ENCODE peak calls at places on chromosomes 2 and 18, in seven cellular contexts. Z, U, P, S, V, H and C are unnamed samples.

GRCh38 chr18:68693091-68693815 is 21.7 kb downstream of the TMX3 start:
- DNase-seq in Z (no peak), U (no peak), P (no peak), S (no peak), V (no peak), H (no peak), C (no peak)

GRCh38 chr2:23426284-23426905 is 41.4 kb downstream of the KLHL29 start:
- DNase-seq in Z (no peak), U (no peak), P (peak), S (peak), V (no peak), H (peak), C (no peak)

GRCh38 chr2:117801826-117802225 is 12.7 kb upstream of the DDX18 start:
- DNase-seq in Z (no peak), U (no peak), P (no peak), S (no peak), V (no peak), H (no peak), C (no peak)

GRCh38 chr18:43396266-43396665 is 119.0 kb upstream of the SYT4 start:
- DNase-seq in Z (peak), U (no peak), P (peak), S (peak), V (no peak), H (no peak), C (no peak)

GRCh38 chr2:46562451-46562841 is 83.1 kb downstream of the TMEM247 start:
- DNase-seq in Z (no peak), U (no peak), P (no peak), S (no peak), V (no peak), H (no peak), C (no peak)

GRCh38 chr2:210553371-210553770 is 3.0 kb upstream of the CPS1 start:
- DNase-seq in Z (no peak), U (no peak), P (peak), S (peak), V (no peak), H (no peak), C (no peak)

GRCh38 chr2:54047076-54047475 is 68.3 kb upstream of the ACYP2 start:
- DNase-seq in Z (no peak), U (no peak), P (peak), S (no peak), V (no peak), H (no peak), C (no peak)

GRCh38 chr18:35707247-35707646 is 125.7 kb downstream of the GALNT1 start:
- DNase-seq in Z (no peak), U (no peak), P (no peak), S (no peak), V (no peak), H (no peak), C (no peak)

GRCh38 chr18:57776354-57776753 is 26.8 kb downstream of the ATP8B1 start:
- DNase-seq in Z (no peak), U (no peak), P (no peak), S (no peak), V (no peak), H (no peak), C (no peak)

GRCh38 chr2:148603562-148603920 is 41.0 kb upstream of the EPC2 start:
- DNase-seq in Z (no peak), U (no peak), P (no peak), S (no peak), V (no peak), H (no peak), C (no peak)

GRCh38 chr2:191050640-191050987 is 36.6 kb upstream of the STAT1 start:
- DNase-seq in Z (no peak), U (no peak), P (peak), S (peak), V (no peak), H (no peak), C (peak)

GRCh38 chr2:32357545-32358482 is 991 bp downstream of the BIRC6 start:
- DNase-seq in Z (peak), U (peak), P (peak), S (peak), V (peak), H (peak), C (no peak)

GRCh38 chr2:100614455-100615000 is 51.7 kb downstream of the PDCL3 start:
- DNase-seq in Z (no peak), U (no peak), P (no peak), S (no peak), V (no peak), H (no peak), C (no peak)

GRCh38 chr2:163906410-163906809 is 170.6 kb upstream of the FIGN start:
- DNase-seq in Z (no peak), U (no peak), P (no peak), S (no peak), V (no peak), H (no peak), C (no peak)

GRCh38 chr2:193695367-193695766 is 1500.6 kb upstream of the TMEFF2 start:
- DNase-seq in Z (peak), U (no peak), P (peak), S (peak), V (no peak), H (no peak), C (no peak)

GRCh38 chr2:149330127-149331022 is at the start of gene LYPD6:
- DNase-seq in Z (peak), U (no peak), P (peak), S (peak), V (peak), H (no peak), C (peak)

GRCh38 chr2:67209107-67209506 is 188.0 kb upstream of the ETAA1 start:
- DNase-seq in Z (no peak), U (no peak), P (peak), S (no peak), V (no peak), H (no peak), C (no peak)

GRCh38 chr2:43193996-43194869 is 32.2 kb downstream of the ZFP36L2 start:
- DNase-seq in Z (no peak), U (no peak), P (no peak), S (peak), V (peak), H (no peak), C (no peak)

GRCh38 chr2:113283704-113284284 is 5.1 kb upstream of the PAX8 start:
- DNase-seq in Z (no peak), U (no peak), P (peak), S (peak), V (peak), H (peak), C (peak)

GRCh38 chr2:104745856-104746255 is 108.1 kb upstream of the POU3F3 start:
- DNase-seq in Z (no peak), U (no peak), P (no peak), S (no peak), V (no peak), H (no peak), C (no peak)

GRCh38 chr2:221034026-221034701 is 537.9 kb downstream of the EPHA4 start:
- DNase-seq in Z (no peak), U (no peak), P (no peak), S (no peak), V (no peak), H (no peak), C (no peak)

GRCh38 chr2:119475225-119475856 is 43.7 kb downstream of the TMEM37 start:
- DNase-seq in Z (peak), U (no peak), P (no peak), S (no peak), V (no peak), H (no peak), C (no peak)

GRCh38 chr18:63205791-63206252 is 113.7 kb downstream of the BCL2 start:
- DNase-seq in Z (no peak), U (no peak), P (no peak), S (no peak), V (no peak), H (no peak), C (no peak)

GRCh38 chr2:113281920-113282746 is 3.4 kb upstream of the PAX8 start:
- DNase-seq in Z (no peak), U (no peak), P (no peak), S (no peak), V (no peak), H (no peak), C (no peak)

GRCh38 chr2:42386684-42387083 is 25.7 kb upstream of the COX7A2L start:
- DNase-seq in Z (no peak), U (no peak), P (peak), S (no peak), V (no peak), H (no peak), C (no peak)

GRCh38 chr2:170984079-170984478 is 55.0 kb downstream of the GORASP2 start:
- DNase-seq in Z (no peak), U (no peak), P (no peak), S (no peak), V (no peak), H (no peak), C (no peak)

GRCh38 chr2:150903461-150903860 is 358.2 kb downstream of the RBM43 start:
- DNase-seq in Z (no peak), U (no peak), P (no peak), S (no peak), V (no peak), H (no peak), C (no peak)

GRCh38 chr18:1848716-1849115 is 722.6 kb downstream of the METTL4 start:
- DNase-seq in Z (no peak), U (no peak), P (peak), S (no peak), V (no peak), H (no peak), C (no peak)

GRCh38 chr2:121588357-121588756 is 57.7 kb downstream of the RNU4ATAC start:
- DNase-seq in Z (no peak), U (no peak), P (no peak), S (no peak), V (no peak), H (no peak), C (no peak)

GRCh38 chr2:109331864-109332848 is 203.2 kb downstream of the SH3RF3 start:
- DNase-seq in Z (no peak), U (no peak), P (peak), S (peak), V (peak), H (no peak), C (no peak)

GRCh38 chr2:29627366-29627765 is 294.0 kb downstream of the ALK start:
- DNase-seq in Z (no peak), U (no peak), P (peak), S (no peak), V (no peak), H (no peak), C (peak)

GRCh38 chr2:126270587-126270986 is 385.4 kb upstream of the GYPC start:
- DNase-seq in Z (no peak), U (no peak), P (no peak), S (no peak), V (no peak), H (no peak), C (no peak)

GRCh38 chr2:112685167-112685884 is 35.5 kb upstream of the NT5DC4 start:
- DNase-seq in Z (no peak), U (no peak), P (no peak), S (no peak), V (no peak), H (no peak), C (no peak)

GRCh38 chr2:151238527-151239487 is 22.9 kb downstream of the RBM43 start:
- DNase-seq in Z (peak), U (peak), P (peak), S (peak), V (no peak), H (no peak), C (peak)

GRCh38 chr2:95389256-95390119 is 13.0 kb upstream of the FAHD2A start:
- DNase-seq in Z (peak), U (no peak), P (peak), S (peak), V (peak), H (peak), C (no peak)

GRCh38 chr2:175312137-175312536 is 130.6 kb upstream of the ATP5MC3 start:
- DNase-seq in Z (no peak), U (no peak), P (no peak), S (no peak), V (no peak), H (no peak), C (no peak)

GRCh38 chr2:175308005-175308404 is 126.5 kb upstream of the ATP5MC3 start:
- DNase-seq in Z (no peak), U (no peak), P (no peak), S (no peak), V (no peak), H (no peak), C (no peak)

GRCh38 chr2:175304541-175304940 is 123.0 kb upstream of the ATP5MC3 start:
- DNase-seq in Z (no peak), U (no peak), P (no peak), S (no peak), V (no peak), H (no peak), C (no peak)

GRCh38 chr2:175310813-175311504 is 129.4 kb upstream of the ATP5MC3 start:
- DNase-seq in Z (no peak), U (no peak), P (no peak), S (no peak), V (no peak), H (no peak), C (no peak)

GRCh38 chr2:175309799-175310198 is 128.3 kb upstream of the ATP5MC3 start:
- DNase-seq in Z (peak), U (no peak), P (peak), S (peak), V (no peak), H (no peak), C (no peak)
- TF ChIP-seq CTCF in Z (peak), U (no peak), P (peak), S (peak), V (peak), H (no peak), C (peak)

DNA sequence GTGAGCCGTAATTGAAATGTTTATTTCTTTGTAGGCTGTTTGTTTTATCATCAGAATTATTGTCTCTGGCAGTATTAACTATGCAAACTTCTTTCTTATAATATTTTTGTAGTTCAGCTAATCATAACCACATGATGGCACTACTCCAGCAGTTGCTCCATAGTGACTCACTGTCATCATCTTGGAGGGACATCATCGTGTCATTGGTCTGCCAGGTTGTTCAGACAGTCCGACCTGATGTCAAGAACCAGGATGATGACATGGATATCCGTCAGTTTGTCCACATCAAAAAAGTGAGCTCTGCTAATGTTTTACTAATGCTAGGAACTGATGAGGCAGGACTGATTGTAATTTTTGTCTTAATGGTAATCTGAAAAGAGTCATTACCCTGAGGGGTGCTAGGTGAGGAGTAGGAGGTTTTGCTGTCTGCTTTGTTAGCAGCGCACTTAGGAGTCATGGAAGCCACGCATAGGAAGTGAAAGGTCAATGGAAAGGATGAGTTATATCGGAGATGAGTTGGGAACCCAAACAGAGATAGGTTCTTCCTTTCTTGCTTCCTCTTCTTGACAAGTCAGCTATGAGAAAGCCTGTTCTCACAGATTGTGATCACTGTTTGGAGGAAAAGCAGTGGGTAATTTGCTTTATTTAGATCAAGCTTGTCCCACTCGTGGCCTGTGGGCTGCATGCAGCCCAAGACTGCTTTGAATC is 49.2 kb downstream of the PIKFYVE start:
- DNase-seq in Z (no peak), U (no peak), P (peak), S (no peak), V (no peak), H (no peak), C (peak)
- TF ChIP-seq CTCF in Z (no peak), U (no peak), P (no peak), S (no peak), V (no peak), H (no peak), C (no peak)

GRCh38 chr2:239697765-239698164 is 296.9 kb upstream of the HDAC4 start:
- DNase-seq in Z (no peak), U (no peak), P (no peak), S (no peak), V (peak), H (peak), C (no peak)
- TF ChIP-seq CTCF in Z (no peak), U (no peak), P (no peak), S (no peak), V (no peak), H (no peak), C (no peak)

DNA sequence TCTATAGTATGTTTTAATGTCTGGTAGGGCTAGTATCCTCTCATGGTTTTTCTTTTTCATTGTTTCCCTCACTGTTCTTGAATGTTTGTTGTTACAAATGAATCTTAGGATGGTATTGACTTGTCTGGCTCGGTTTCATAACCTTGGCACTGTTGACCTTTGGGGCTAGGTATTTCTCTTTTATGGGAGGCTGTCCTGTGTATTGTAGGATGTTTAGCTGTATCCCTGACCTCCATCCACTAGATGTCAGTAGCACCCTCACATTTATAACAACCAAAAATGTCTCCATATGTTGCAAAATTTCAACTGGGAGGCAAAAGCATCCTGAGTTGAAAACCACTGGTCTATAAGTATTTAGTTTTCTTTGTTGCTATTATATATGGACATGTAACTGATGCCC is 7.0 kb upstream of the AOX1 start:
- DNase-seq in Z (no peak), U (no peak), P (peak), S (peak), V (no peak), H (no peak), C (no peak)
- TF ChIP-seq CTCF in Z (peak), U (peak), P (peak), S (peak), V (peak), H (no peak), C (peak)

GRCh38 chr18:54679318-54680149 is 88.5 kb downstream of the DYNAP start:
- DNase-seq in Z (peak), U (no peak), P (peak), S (peak), V (no peak), H (no peak), C (peak)
- TF ChIP-seq CTCF in Z (peak), U (peak), P (peak), S (peak), V (peak), H (no peak), C (peak)

GRCh38 chr2:127525692-127526141 is 572 bp downstream of the IWS1 start:
- DNase-seq in Z (peak), U (no peak), P (peak), S (peak), V (no peak), H (no peak), C (peak)

GRCh38 chr2:127523269-127523930 is 2.9 kb downstream of the IWS1 start:
- DNase-seq in Z (no peak), U (no peak), P (no peak), S (no peak), V (no peak), H (no peak), C (no peak)

GRCh38 chr2:127526940-127527804 is 883 bp upstream of the IWS1 start:
- DNase-seq in Z (peak), U (no peak), P (peak), S (peak), V (no peak), H (no peak), C (no peak)

GRCh38 chr2:127528487-127528886 is 2.2 kb upstream of the IWS1 start:
- DNase-seq in Z (peak), U (no peak), P (no peak), S (no peak), V (no peak), H (no peak), C (no peak)

GRCh38 chr2:127526142-127526939 is at the start of gene IWS1:
- DNase-seq in Z (peak), U (peak), P (peak), S (peak), V (peak), H (peak), C (peak)
- TF ChIP-seq CTCF in Z (peak), U (no peak), P (no peak), S (peak), V (peak), H (no peak), C (no peak)

GRCh38 chr18:6220129-6220528 is 194.6 kb downstream of the L3MBTL4 start:
- DNase-seq in Z (no peak), U (no peak), P (no peak), S (no peak), V (no peak), H (no peak), C (no peak)
- TF ChIP-seq CTCF in Z (no peak), U (no peak), P (no peak), S (no peak), V (no peak), H (no peak), C (no peak)

DNA sequence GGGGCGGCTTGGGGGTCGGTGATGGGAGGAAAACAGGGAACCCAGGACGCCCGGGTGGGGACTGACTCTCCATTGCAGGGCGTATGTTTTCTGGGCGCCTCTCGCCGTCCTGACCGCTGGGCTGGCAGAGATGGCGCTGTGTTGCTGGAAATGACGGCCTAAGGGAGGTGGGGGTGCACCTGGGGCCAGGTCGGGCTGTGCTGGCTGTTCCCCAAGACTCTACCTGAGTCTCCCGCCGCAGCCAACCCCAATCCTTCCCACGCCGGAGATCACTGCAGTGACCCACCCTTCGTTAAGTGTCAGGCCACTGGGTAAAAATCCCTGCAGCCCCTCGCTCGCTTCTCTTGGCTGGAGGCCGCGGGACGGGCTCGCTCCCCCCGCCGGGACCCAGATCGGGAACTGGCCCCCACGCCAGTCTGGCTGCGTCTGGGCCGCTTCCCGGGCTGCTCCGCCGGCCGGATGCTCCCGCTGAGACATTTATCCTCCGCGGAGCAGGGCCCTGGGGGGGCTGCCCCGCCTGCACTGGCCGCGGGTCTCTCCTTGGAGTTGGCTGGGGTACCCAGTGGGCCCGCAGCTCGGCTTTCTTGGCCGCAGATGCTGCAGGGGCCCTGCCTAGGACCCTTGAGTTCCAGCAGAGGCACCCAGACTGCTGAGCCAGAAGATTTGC is 7.8 kb upstream of the ARMC9 start:
- DNase-seq in Z (peak), U (no peak), P (no peak), S (no peak), V (peak), H (peak), C (no peak)
- TF ChIP-seq CTCF in Z (peak), U (no peak), P (no peak), S (no peak), V (peak), H (no peak), C (no peak)